ENCODE peak calls at places on chromosomes 7 and 10, in ten cellular contexts. H is MCF 10A, V is lower leg skin, K is kidney epithelial cell, R is BJ, W is colonic mucosa, F is AG04450, D is HL-60, G is GM06990, B is GM12865. U is an unnamed sample.

GRCh38 chr10:73209705-73210104 is 37.4 kb downstream of the DNAJC9 start:
- DNase-seq in V (no peak), B (no peak), F (no peak), K (peak), G (no peak), H (peak), D (no peak), R (peak), W (no peak), U (no peak)

GRCh38 chr10:130333185-130333584 is 197.0 kb downstream of the GLRX3 start:
- DNase-seq in D (no peak), R (no peak), V (no peak), G (no peak), W (no peak), H (no peak), K (no peak), F (no peak), B (no peak), U (no peak)

GRCh38 chr7:158278745-158279320 is 308.8 kb downstream of the PTPRN2 start:
- DNase-seq in H (no peak), F (no peak), R (no peak), W (no peak), G (no peak), D (no peak), V (no peak), K (no peak), B (no peak), U (no peak)

GRCh38 chr7:99002146-99002826 is 124.0 kb downstream of the TRRAP start:
- DNase-seq in V (no peak), G (no peak), F (no peak), K (no peak), R (no peak), B (no peak), H (no peak), D (no peak), W (no peak), U (no peak)

GRCh38 chr7:8433477-8434289 is at the start of gene NXPH1:
- DNase-seq in V (no peak), F (no peak), W (no peak), B (peak), K (no peak), G (peak), H (no peak), D (no peak), R (no peak), U (peak)

GRCh38 chr7:68070992-68071391 is 1074.4 kb downstream of the TYW1 start:
- DNase-seq in R (no peak), F (no peak), V (no peak), D (no peak), G (no peak), H (no peak), W (no peak), B (no peak), K (no peak), U (no peak)

GRCh38 chr10:95389982-95390381 is 99.2 kb upstream of the PDLIM1 start:
- DNase-seq in W (no peak), D (no peak), K (no peak), R (no peak), F (no peak), B (peak), G (no peak), V (no peak), H (no peak), U (no peak)

GRCh38 chr10:61594430-61594829 is 68.3 kb upstream of the CABCOCO1 start:
- DNase-seq in K (no peak), H (no peak), F (no peak), B (no peak), G (no peak), V (no peak), W (no peak), D (no peak), R (no peak), U (no peak)

GRCh38 chr7:47337531-47337930 is 244.4 kb downstream of the TNS3 start:
- DNase-seq in K (no peak), F (no peak), R (no peak), H (peak), D (no peak), W (no peak), B (peak), V (no peak), G (no peak), U (no peak)
- TF ChIP-seq CTCF in K (no peak), F (no peak), R (no peak), H (no peak), D (no peak), W (no peak), B (no peak), V (no peak), G (peak), U (no peak)

GRCh38 chr7:50982626-50983025 is 199.9 kb upstream of the GRB10 start:
- DNase-seq in D (no peak), H (no peak), R (no peak), V (no peak), G (no peak), F (no peak), W (no peak), B (no peak), K (no peak), U (no peak)
- TF ChIP-seq CTCF in D (no peak), H (no peak), R (no peak), V (no peak), G (no peak), F (no peak), W (no peak), B (no peak), K (peak), U (no peak)

GRCh38 chr7:24464846-24465245 is 108.4 kb upstream of the PALS2 start:
- DNase-seq in D (no peak), F (no peak), G (no peak), K (no peak), W (no peak), B (no peak), V (no peak), H (no peak), R (no peak), U (no peak)

GRCh38 chr7:24462984-24463383 is 110.3 kb upstream of the PALS2 start:
- DNase-seq in K (no peak), R (no peak), B (no peak), H (no peak), D (no peak), W (no peak), V (no peak), G (no peak), F (no peak), U (no peak)

GRCh38 chr7:24466109-24466768 is 107.0 kb upstream of the PALS2 start:
- DNase-seq in F (no peak), K (no peak), V (no peak), H (no peak), D (no peak), G (no peak), B (no peak), W (no peak), R (no peak), U (no peak)

GRCh38 chr7:24462117-24462516 is 111.1 kb upstream of the PALS2 start:
- DNase-seq in K (no peak), G (no peak), V (no peak), B (no peak), D (no peak), W (no peak), F (no peak), H (no peak), R (no peak), U (no peak)

GRCh38 chr7:24463474-24463873 is 109.8 kb upstream of the PALS2 start:
- DNase-seq in V (no peak), G (no peak), K (no peak), D (no peak), F (no peak), W (no peak), B (no peak), R (no peak), H (no peak), U (no peak)
- TF ChIP-seq CTCF in V (no peak), G (no peak), K (no peak), D (no peak), F (no peak), W (no peak), B (no peak), R (no peak), H (no peak), U (no peak)

GRCh38 chr10:24209946-24210491 is 1.1 kb downstream of the KIAA1217 start:
- DNase-seq in V (peak), G (peak), D (no peak), K (peak), H (peak), R (no peak), W (peak), B (peak), F (no peak), U (no peak)
- TF ChIP-seq CTCF in V (no peak), G (no peak), D (no peak), K (no peak), H (no peak), R (no peak), W (no peak), B (no peak), F (no peak), U (no peak)

GRCh38 chr7:80821781-80822180 is 97.1 kb downstream of the SEMA3C start:
- DNase-seq in F (no peak), V (no peak), D (no peak), R (no peak), G (no peak), K (peak), B (no peak), W (no peak), H (no peak), U (no peak)
- TF ChIP-seq CTCF in F (no peak), V (no peak), D (no peak), R (no peak), G (no peak), K (no peak), B (no peak), W (no peak), H (no peak), U (no peak)

DNA sequence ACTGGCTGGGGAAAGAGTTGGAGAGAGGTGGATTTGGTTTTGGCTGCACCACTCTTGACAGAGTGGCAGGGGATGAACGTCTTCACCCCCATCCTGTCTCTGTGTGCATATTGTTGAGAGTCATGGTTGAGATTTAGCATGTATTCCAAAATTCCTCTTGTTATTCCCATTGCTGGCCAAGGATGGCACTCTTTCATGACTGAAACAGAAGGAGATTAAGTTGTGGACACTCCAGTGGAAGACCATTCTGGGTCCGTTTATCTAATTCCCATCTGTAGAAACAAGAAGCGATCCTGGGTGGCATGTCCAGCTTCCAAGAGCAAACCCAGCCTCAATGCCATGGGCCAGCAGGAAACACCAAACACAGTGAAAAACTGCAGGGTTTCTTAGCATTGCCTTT is 469.0 kb upstream of the IGFBP3 start:
- DNase-seq in D (no peak), V (no peak), W (no peak), G (no peak), H (no peak), B (no peak), R (no peak), K (no peak), F (no peak), U (no peak)
- TF ChIP-seq CTCF in D (no peak), V (no peak), W (no peak), G (no peak), H (no peak), B (no peak), R (no peak), K (peak), F (peak), U (no peak)